ENCODE peak calls at places on chromosomes 6 and 20, in nine cellular contexts. Q, X, F, H, Y, U, V, I and W are unnamed samples.

GRCh38 chr6:148513145-148514071 is 170.8 kb downstream of the SASH1 start:
- DNase-seq in Q (no peak), X (no peak), F (no peak), H (no peak), Y (no peak), U (peak; percentile 91), V (no peak), I (no peak), W (no peak)

GRCh38 chr20:59455392-59456341 is 148.7 kb upstream of the PHACTR3 start:
- DNase-seq in Q (peak; percentile 52), X (peak; percentile 33), F (peak; percentile 24), H (peak; percentile 77), Y (no peak), U (no peak), V (no peak), I (peak; percentile 56), W (no peak)

GRCh38 chr6:115514656-115515055 is 546.0 kb downstream of the FRK start:
- DNase-seq in Q (no peak), X (no peak), F (no peak), H (no peak), Y (no peak), U (no peak), V (no peak), I (no peak), W (no peak)

GRCh38 chr20:11591965-11592364 is 325.7 kb upstream of the BTBD3 start:
- DNase-seq in Q (no peak), X (no peak), F (no peak), H (no peak), Y (no peak), U (no peak), V (no peak), I (no peak), W (no peak)

GRCh38 chr20:37081717-37082289 is 14.0 kb downstream of the RBL1 start:
- DNase-seq in Q (no peak), X (no peak), F (no peak), H (peak; percentile 23), Y (peak; percentile 14), U (no peak), V (peak; percentile 17), I (no peak), W (no peak)

GRCh38 chr20:31523361-31524283 is 9.4 kb downstream of the HM13 start:
- DNase-seq in Q (no peak), X (no peak), F (no peak), H (no peak), Y (no peak), U (no peak), V (no peak), I (no peak), W (no peak)

GRCh38 chr6:122878809-122879208 is 89.8 kb downstream of the SMPDL3A start:
- DNase-seq in Q (no peak), X (no peak), F (no peak), H (no peak), Y (no peak), U (no peak), V (no peak), I (no peak), W (no peak)

GRCh38 chr6:56642366-56643261 is at the start of gene DST:
- DNase-seq in Q (no peak), X (peak; percentile 66), F (no peak), H (no peak), Y (no peak), U (no peak), V (no peak), I (no peak), W (no peak)

GRCh38 chr6:96162711-96163120 is 146.9 kb downstream of the FUT9 start:
- DNase-seq in Q (no peak), X (no peak), F (no peak), H (no peak), Y (no peak), U (no peak), V (no peak), I (no peak), W (no peak)

GRCh38 chr6:31899882-31900722 is 1.8 kb downstream of the ZBTB12 start:
- DNase-seq in Q (no peak), X (no peak), F (no peak), H (no peak), Y (no peak), U (no peak), V (no peak), I (no peak), W (no peak)

GRCh38 chr6:14072084-14072483 is 45.5 kb upstream of the CD83 start:
- DNase-seq in Q (no peak), X (no peak), F (no peak), H (no peak), Y (no peak), U (peak; percentile 19), V (no peak), I (no peak), W (no peak)

GRCh38 chr20:21391495-21392298 is 5.6 kb downstream of the NKX2-4 start:
- DNase-seq in Q (no peak), X (no peak), F (no peak), H (peak; percentile 36), Y (no peak), U (no peak), V (no peak), I (no peak), W (no peak)
- TF ChIP-seq EP300 in Q (no peak), X (no peak), F (no peak), H (no peak), Y (no peak), U (no peak), V (no peak), I (no peak), W (no peak)

GRCh38 chr20:38260378-38261053 is at the start of gene KIAA1755:
- DNase-seq in Q (peak; percentile 76), X (no peak), F (peak; percentile 24), H (peak; percentile 83), Y (no peak), U (no peak), V (no peak), I (no peak), W (peak; percentile 78)
- H3K4me3 ChIP-seq in Q (peak within 1 kb of the TSS; percentile 55), X (no peak within 1 kb of the TSS), F (no peak within 1 kb of the TSS), H (peak within 1 kb of the TSS; percentile 57), Y (peak within 1 kb of the TSS; percentile 57), U (peak within 1 kb of the TSS; percentile 61), V (peak within 1 kb of the TSS; percentile 32), I (peak within 1 kb of the TSS; percentile 40), W (peak within 1 kb of the TSS; percentile 46)

GRCh38 chr20:44990425-44990824 is 24.1 kb downstream of the STK4 start:
- DNase-seq in Q (no peak), X (no peak), F (no peak), H (no peak), Y (no peak), U (no peak), V (no peak), I (no peak), W (no peak)
- TF ChIP-seq EP300 in Q (no peak), X (no peak), F (no peak), H (no peak), Y (no peak), U (no peak), V (no peak), I (no peak), W (no peak)

GRCh38 chr6:168890306-168890995 is 363.2 kb downstream of the THBS2 start:
- DNase-seq in Q (no peak), X (no peak), F (no peak), H (no peak), Y (no peak), U (no peak), V (no peak), I (no peak), W (no peak)
- H3K4me3 ChIP-seq in Q (no peak overlapping the region), X (no peak overlapping the region), F (no peak overlapping the region), H (no peak overlapping the region), Y (no peak overlapping the region), U (no peak overlapping the region), V (no peak overlapping the region), I (no peak overlapping the region), W (no peak overlapping the region)

GRCh38 chr20:38229376-38230252 is 30.9 kb downstream of the KIAA1755 start:
- DNase-seq in Q (peak; percentile 57), X (no peak), F (peak; percentile 57), H (peak; percentile 70), Y (no peak), U (no peak), V (no peak), I (no peak), W (no peak)
- TF ChIP-seq EP300 in Q (no peak), X (no peak), F (no peak), H (no peak), Y (no peak), U (no peak), V (no peak), I (no peak), W (no peak)

DNA sequence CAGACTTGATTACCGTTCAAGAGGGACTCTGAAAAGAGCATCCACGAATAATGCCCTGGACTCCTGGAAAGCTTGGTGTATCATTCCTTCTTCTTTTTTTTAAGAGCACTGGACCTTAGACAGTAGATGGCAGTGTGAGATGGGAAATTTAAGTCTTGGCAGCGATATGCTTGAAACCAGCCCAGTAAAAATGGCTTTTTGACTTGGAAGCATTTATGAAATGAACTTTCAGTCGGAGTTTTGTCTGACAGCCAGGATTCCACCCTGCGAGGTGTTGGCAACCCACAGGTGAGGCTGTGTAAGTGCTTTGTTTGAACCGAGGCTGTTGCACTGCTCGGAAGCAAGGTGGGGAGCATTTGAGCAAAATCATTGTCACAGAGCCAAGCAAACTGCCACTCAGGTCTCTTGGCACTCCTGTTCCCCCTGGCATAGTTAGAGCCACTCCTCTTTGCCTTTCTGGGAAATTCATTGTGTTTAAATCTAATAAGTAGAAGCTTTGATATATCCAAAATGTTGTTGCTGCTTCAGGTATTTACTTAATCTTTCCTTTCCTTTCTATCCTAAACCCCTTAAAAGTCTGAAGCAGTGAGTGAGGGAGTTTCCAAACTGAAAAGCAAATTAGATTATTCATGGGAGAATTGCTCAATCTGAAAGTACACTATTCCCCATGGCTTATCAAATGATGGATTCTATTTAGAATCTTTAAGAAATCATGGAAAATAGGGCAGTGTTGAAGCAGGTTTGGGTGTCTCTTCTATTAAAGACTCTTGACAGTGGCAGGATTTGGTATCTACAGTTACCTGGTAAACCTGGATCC is 272.8 kb upstream of the SLC35B3 start:
- DNase-seq in Q (no peak), X (peak; percentile 37), F (no peak), H (no peak), Y (no peak), U (no peak), V (peak; percentile 34), I (peak; percentile 49), W (no peak)
- H3K4me3 ChIP-seq in Q (peak overlapping the region; percentile 38), X (no peak overlapping the region), F (no peak overlapping the region), H (peak overlapping the region; percentile 19), Y (no peak overlapping the region), U (peak overlapping the region; percentile 26), V (no peak overlapping the region), I (no peak overlapping the region), W (peak overlapping the region; percentile 21)